ENCODE peak calls at places on chromosomes 12 and 14, in eight cellular contexts. Z is HTR-8/SVneo; B is psoas muscle; R is MM.1S; T is effector CD4-positive, alpha-beta T cell; V is GM23338; J is CD4-positive, alpha-beta T cell; A is stimulated activated CD4-positive, alpha-beta T cell treated with anti-CD3 and anti-CD28 coated beads, Interleukin-2, amount 100 ng/mL, for 24 hours. W is an unnamed sample.

GRCh38 chr14:99521176-99522024 is 40.2 kb downstream of the CCNK start:
- DNase-seq in T (no peak), B (peak), Z (no peak), V (no peak), A (no peak), J (no peak), R (no peak), W (no peak)

GRCh38 chr12:104295954-104296353 is 7.6 kb upstream of the EID3 start:
- DNase-seq in R (no peak), B (no peak), A (no peak), V (no peak), T (no peak), Z (no peak), J (no peak), W (no peak)

GRCh38 chr14:103623883-103624482 is 5.0 kb upstream of the KLC1 start:
- DNase-seq in B (peak), Z (no peak), R (no peak), A (no peak), T (no peak), V (no peak), J (no peak), W (no peak)

GRCh38 chr12:48160807-48161206 is 3.5 kb upstream of the ASB8 start:
- DNase-seq in J (no peak), Z (no peak), B (peak), R (no peak), A (no peak), V (no peak), T (no peak), W (no peak)

GRCh38 chr12:57341275-57341990 is 89.4 kb downstream of the R3HDM2 start:
- DNase-seq in V (no peak), A (no peak), B (no peak), Z (no peak), J (no peak), R (no peak), T (no peak), W (no peak)

GRCh38 chr12:132379996-132380395 is 50.6 kb upstream of the GALNT9 start:
- DNase-seq in J (no peak), A (no peak), T (no peak), Z (no peak), R (no peak), B (no peak), V (no peak), W (no peak)

GRCh38 chr12:12975322-12976077 is 23.5 kb upstream of the GPRC5D start:
- DNase-seq in A (no peak), V (peak), J (no peak), B (no peak), R (peak), Z (peak), T (no peak), W (peak)

GRCh38 chr12:93802293-93802692 is 125.1 kb downstream of the CRADD start:
- DNase-seq in R (no peak), V (no peak), A (no peak), B (no peak), Z (no peak), T (no peak), J (no peak), W (no peak)

GRCh38 chr12:76183459-76184186 is 99.1 kb upstream of the NAP1L1 start:
- DNase-seq in A (peak), B (no peak), Z (peak), T (no peak), R (no peak), V (no peak), J (no peak), W (no peak)

GRCh38 chr12:105783983-105784947 is 354.5 kb downstream of the NUAK1 start:
- DNase-seq in R (peak), V (no peak), J (no peak), T (no peak), Z (no peak), A (no peak), B (no peak), W (no peak)

GRCh38 chr14:24430682-24431568 is 1.2 kb downstream of the KHNYN start:
- DNase-seq in R (peak), B (no peak), T (peak), A (peak), V (peak), Z (no peak), J (peak), W (no peak)

GRCh38 chr12:1575287-1575798 is 19.0 kb downstream of the FBXL14 start:
- DNase-seq in T (no peak), A (no peak), J (no peak), Z (no peak), V (no peak), R (no peak), B (no peak), W (no peak)

GRCh38 chr12:4056910-4057845 is 184.0 kb upstream of the PARP11 start:
- DNase-seq in V (no peak), R (no peak), A (no peak), T (no peak), B (no peak), Z (no peak), J (no peak), W (no peak)

GRCh38 chr12:11875414-11875935 is 195.3 kb upstream of the BCL2L14 start:
- DNase-seq in B (no peak), T (no peak), A (peak), R (no peak), J (no peak), Z (no peak), V (no peak), W (peak)

GRCh38 chr14:79379266-79379665 is 832.0 kb downstream of the DIO2 start:
- DNase-seq in V (no peak), Z (no peak), J (no peak), A (no peak), T (no peak), R (no peak), B (no peak), W (no peak)

GRCh38 chr12:96810057-96810456 is 97.0 kb upstream of the NEDD1 start:
- DNase-seq in T (no peak), J (no peak), Z (no peak), A (no peak), B (no peak), V (peak), R (peak), W (no peak)

GRCh38 chr12:11749943-11750690 is 100.6 kb downstream of the ETV6 start:
- DNase-seq in J (no peak), A (no peak), V (no peak), Z (no peak), R (peak), T (no peak), B (no peak), W (no peak)

GRCh38 chr14:80077262-80077661 is 134.0 kb downstream of the DIO2 start:
- DNase-seq in Z (no peak), B (no peak), R (no peak), T (no peak), V (no peak), A (no peak), J (no peak), W (no peak)

GRCh38 chr14:71698027-71698426 is 234.2 kb upstream of the RGS6 start:
- DNase-seq in A (no peak), Z (no peak), V (no peak), B (no peak), R (no peak), T (no peak), J (no peak), W (no peak)

GRCh38 chr14:38737657-38738056 is 365.4 kb downstream of the SEC23A start:
- DNase-seq in B (no peak), J (no peak), R (no peak), A (no peak), T (no peak), V (peak), Z (no peak), W (no peak)

GRCh38 chr14:76917759-76918175 is 91.6 kb downstream of the LRRC74A start:
- DNase-seq in J (no peak), A (no peak), T (no peak), V (no peak), Z (no peak), R (no peak), B (peak), W (no peak)

W was measured in iPS-NIHi11.